ENCODE peak calls at places on chromosomes 4 and X, in six cellular contexts. U is Calu3, L is cardiac muscle cell, O is NCI-H2029 treated with DMSO at 0.1 percent for 48 hours, G is NCI-H510A treated with DMSO at 0.1 percent for 48 hours, X is fibroblast of lung. T is an unnamed sample.

GRCh38 chr4:150176559-150176958 is 98.3 kb downstream of the DCLK2 start:
- DNase-seq in U (no peak), O (no peak), X (peak; percentile 87), G (no peak), L (peak; percentile 22), T (no peak)

GRCh38 chrX:7110821-7111276 is 36.7 kb upstream of the STS start:
- DNase-seq in U (no peak), G (no peak), L (no peak), X (peak; percentile 9), O (no peak), T (no peak)

GRCh38 chr4:38223801-38224236 is 263.6 kb downstream of the PTTG2 start:
- DNase-seq in U (peak; percentile 19), G (no peak), X (no peak), L (no peak), O (no peak), T (no peak)

GRCh38 chr4:124203613-124204284 is 508.8 kb downstream of the ANKRD50 start:
- DNase-seq in X (peak; percentile 93), O (no peak), G (no peak), L (no peak), U (no peak), T (no peak)

GRCh38 chr4:115675721-115676120 is 562.3 kb upstream of the NDST4 start:
- DNase-seq in G (no peak), X (peak; percentile 12), L (no peak), U (no peak), O (no peak), T (no peak)

GRCh38 chr4:76624271-76624681 is 189.2 kb downstream of the SHROOM3 start:
- DNase-seq in O (no peak), L (no peak), G (no peak), U (peak; percentile 15), X (peak; percentile 98), T (no peak)

GRCh38 chrX:132623307-132623706 is 134.5 kb upstream of the MBNL3 start:
- DNase-seq in O (no peak), L (no peak), U (no peak), G (no peak), X (no peak), T (no peak)

GRCh38 chr4:70768301-70768948 is 46.7 kb downstream of the RUFY3 start:
- DNase-seq in U (no peak), X (peak; percentile 45), O (no peak), L (no peak), G (no peak), T (no peak)

GRCh38 chr4:154189346-154189745 is 302.3 kb downstream of the DCHS2 start:
- DNase-seq in U (no peak), O (no peak), L (no peak), X (peak; percentile 4), G (no peak), T (no peak)

GRCh38 chr4:156749791-156750403 is 221.7 kb downstream of the PDGFC start:
- DNase-seq in X (peak; percentile 50), G (no peak), L (no peak), U (no peak), O (no peak), T (no peak)

GRCh38 chr4:37828843-37829242 is 2.4 kb downstream of the PGM2 start:
- DNase-seq in U (no peak), G (no peak), X (no peak), O (no peak), L (no peak), T (no peak)

GRCh38 chr4:101292901-101293300 is 54.4 kb downstream of the PPP3CA start:
- DNase-seq in U (no peak), O (no peak), G (no peak), L (no peak), X (peak; percentile 93), T (no peak)

GRCh38 chr4:103720661-103721060 is 876 bp upstream of the TACR3 start:
- DNase-seq in G (no peak), O (no peak), U (no peak), L (no peak), X (no peak), T (no peak)

GRCh38 chr4:4677825-4678522 is 136.1 kb upstream of the STX18 start:
- DNase-seq in G (peak; percentile 12), U (no peak), X (peak; percentile 36), O (no peak), L (peak; percentile 28), T (peak; percentile 61)

GRCh38 chr4:20825493-20825892 is 125.2 kb downstream of the PACRGL start:
- DNase-seq in O (no peak), L (no peak), U (no peak), X (no peak), G (no peak), T (no peak)

GRCh38 chrX:1453951-1454785 is 1.5 kb upstream of the ASMTL start:
- DNase-seq in L (peak; percentile 85), X (peak; percentile 60), U (peak; percentile 86), G (no peak), O (no peak), T (peak; percentile 93)

GRCh38 chr4:2267841-2268240 is 5.9 kb upstream of the MXD4 start:
- DNase-seq in G (no peak), O (no peak), X (no peak), L (no peak), U (no peak), T (no peak)

GRCh38 chr4:142091691-142092182 is 455.4 kb downstream of the IL15 start:
- DNase-seq in O (no peak), X (peak; percentile 100), G (no peak), U (no peak), L (no peak), T (no peak)

GRCh38 chrX:116241001-116241400 is 70.5 kb downstream of the AGTR2 start:
- DNase-seq in X (no peak), O (no peak), U (no peak), G (no peak), L (no peak), T (no peak)

GRCh38 chr4:110142461-110142860 is 56.0 kb downstream of the ELOVL6 start:
- DNase-seq in L (no peak), G (no peak), O (no peak), U (no peak), X (no peak), T (no peak)

T was measured in endothelial cell.